ENCODE peak calls at places on chromosomes 5 and 9, in six cellular contexts. One of them, this sample, is unnamed.

GRCh38 chr5:181261320-181262085 is 560 bp upstream of the TRIM52 start:
- DNase-seq in HCT116: peak; percentile 48
- DNase-seq in GM04504: peak; percentile 52
- DNase-seq in NCI-H1092 treated with DMSO at 0.1 percent for 48 hours: no peak
- DNase-seq in SJSA1: peak; percentile 83
- DNase-seq in activated T-helper 2 cell treated with anti-CD3 and anti-CD28 coated beads, Interferon-gamma antibody, Interleukin-2, Interleukin-4, amounts not matched to agents 10 μg/mL and 5 μg/mL and 100 μg/mL, durations not matched to agents 14 hours and 24 hours and 36 hours: peak; percentile 77
- DNase-seq in this sample: peak; percentile 69

GRCh38 chr9:22440841-22441240 is 5.8 kb upstream of the DMRTA1 start:
- DNase-seq in HCT116: no peak
- DNase-seq in GM04504: no peak
- DNase-seq in NCI-H1092 treated with DMSO at 0.1 percent for 48 hours: no peak
- DNase-seq in SJSA1: no peak
- DNase-seq in activated T-helper 2 cell treated with anti-CD3 and anti-CD28 coated beads, Interferon-gamma antibody, Interleukin-2, Interleukin-4, amounts not matched to agents 10 μg/mL and 5 μg/mL and 100 μg/mL, durations not matched to agents 14 hours and 24 hours and 36 hours: no peak
- DNase-seq in this sample: no peak

GRCh38 chr9:76027426-76027825 is 137.0 kb downstream of the PCSK5 start:
- DNase-seq in HCT116: no peak
- DNase-seq in GM04504: no peak
- DNase-seq in NCI-H1092 treated with DMSO at 0.1 percent for 48 hours: no peak
- DNase-seq in SJSA1: no peak
- DNase-seq in activated T-helper 2 cell treated with anti-CD3 and anti-CD28 coated beads, Interferon-gamma antibody, Interleukin-2, Interleukin-4, amounts not matched to agents 10 μg/mL and 5 μg/mL and 100 μg/mL, durations not matched to agents 14 hours and 24 hours and 36 hours: no peak
- DNase-seq in this sample: no peak

GRCh38 chr5:78075301-78075700 is 219.2 kb downstream of the AP3B1 start:
- DNase-seq in HCT116: no peak
- DNase-seq in GM04504: no peak
- DNase-seq in NCI-H1092 treated with DMSO at 0.1 percent for 48 hours: no peak
- DNase-seq in SJSA1: no peak
- DNase-seq in activated T-helper 2 cell treated with anti-CD3 and anti-CD28 coated beads, Interferon-gamma antibody, Interleukin-2, Interleukin-4, amounts not matched to agents 10 μg/mL and 5 μg/mL and 100 μg/mL, durations not matched to agents 14 hours and 24 hours and 36 hours: no peak
- DNase-seq in this sample: no peak

GRCh38 chr9:123397975-123398374 is 42.0 kb downstream of the CRB2 start:
- DNase-seq in HCT116: no peak
- DNase-seq in GM04504: no peak
- DNase-seq in NCI-H1092 treated with DMSO at 0.1 percent for 48 hours: peak; percentile 31
- DNase-seq in SJSA1: no peak
- DNase-seq in activated T-helper 2 cell treated with anti-CD3 and anti-CD28 coated beads, Interferon-gamma antibody, Interleukin-2, Interleukin-4, amounts not matched to agents 10 μg/mL and 5 μg/mL and 100 μg/mL, durations not matched to agents 14 hours and 24 hours and 36 hours: no peak
- DNase-seq in this sample: no peak

GRCh38 chr5:41973887-41974286 is 48.8 kb downstream of the FBXO4 start:
- DNase-seq in HCT116: no peak
- DNase-seq in GM04504: no peak
- DNase-seq in NCI-H1092 treated with DMSO at 0.1 percent for 48 hours: no peak
- DNase-seq in SJSA1: no peak
- DNase-seq in activated T-helper 2 cell treated with anti-CD3 and anti-CD28 coated beads, Interferon-gamma antibody, Interleukin-2, Interleukin-4, amounts not matched to agents 10 μg/mL and 5 μg/mL and 100 μg/mL, durations not matched to agents 14 hours and 24 hours and 36 hours: no peak
- DNase-seq in this sample: no peak

GRCh38 chr5:174166231-174167079 is 120.9 kb downstream of the NSG2 start:
- DNase-seq in HCT116: no peak
- DNase-seq in GM04504: no peak
- DNase-seq in NCI-H1092 treated with DMSO at 0.1 percent for 48 hours: no peak
- DNase-seq in SJSA1: no peak
- DNase-seq in activated T-helper 2 cell treated with anti-CD3 and anti-CD28 coated beads, Interferon-gamma antibody, Interleukin-2, Interleukin-4, amounts not matched to agents 10 μg/mL and 5 μg/mL and 100 μg/mL, durations not matched to agents 14 hours and 24 hours and 36 hours: no peak
- DNase-seq in this sample: no peak

GRCh38 chr5:36692791-36693763 is 86.7 kb downstream of the SLC1A3 start:
- DNase-seq in HCT116: peak; percentile 51
- DNase-seq in GM04504: no peak
- DNase-seq in NCI-H1092 treated with DMSO at 0.1 percent for 48 hours: no peak
- DNase-seq in SJSA1: peak; percentile 80
- DNase-seq in activated T-helper 2 cell treated with anti-CD3 and anti-CD28 coated beads, Interferon-gamma antibody, Interleukin-2, Interleukin-4, amounts not matched to agents 10 μg/mL and 5 μg/mL and 100 μg/mL, durations not matched to agents 14 hours and 24 hours and 36 hours: peak; percentile 16
- DNase-seq in this sample: peak; percentile 20

GRCh38 chr5:2546983-2547382 is 204.5 kb downstream of the IRX2 start:
- DNase-seq in HCT116: no peak
- DNase-seq in GM04504: no peak
- DNase-seq in NCI-H1092 treated with DMSO at 0.1 percent for 48 hours: no peak
- DNase-seq in SJSA1: no peak
- DNase-seq in activated T-helper 2 cell treated with anti-CD3 and anti-CD28 coated beads, Interferon-gamma antibody, Interleukin-2, Interleukin-4, amounts not matched to agents 10 μg/mL and 5 μg/mL and 100 μg/mL, durations not matched to agents 14 hours and 24 hours and 36 hours: no peak
- DNase-seq in this sample: no peak

GRCh38 chr5:80763873-80764647 is 109.3 kb upstream of the DHFR start:
- DNase-seq in HCT116: no peak
- DNase-seq in GM04504: no peak
- DNase-seq in NCI-H1092 treated with DMSO at 0.1 percent for 48 hours: no peak
- DNase-seq in SJSA1: no peak
- DNase-seq in activated T-helper 2 cell treated with anti-CD3 and anti-CD28 coated beads, Interferon-gamma antibody, Interleukin-2, Interleukin-4, amounts not matched to agents 10 μg/mL and 5 μg/mL and 100 μg/mL, durations not matched to agents 14 hours and 24 hours and 36 hours: no peak
- DNase-seq in this sample: no peak

GRCh38 chr5:9265391-9266287 is 280.2 kb downstream of the SEMA5A start:
- DNase-seq in HCT116: no peak
- DNase-seq in GM04504: peak; percentile 87
- DNase-seq in NCI-H1092 treated with DMSO at 0.1 percent for 48 hours: no peak
- DNase-seq in SJSA1: peak; percentile 99
- DNase-seq in activated T-helper 2 cell treated with anti-CD3 and anti-CD28 coated beads, Interferon-gamma antibody, Interleukin-2, Interleukin-4, amounts not matched to agents 10 μg/mL and 5 μg/mL and 100 μg/mL, durations not matched to agents 14 hours and 24 hours and 36 hours: no peak
- DNase-seq in this sample: no peak

GRCh38 chr5:145777445-145778063 is 57.6 kb downstream of the PRELID2 start:
- DNase-seq in HCT116: no peak
- DNase-seq in GM04504: no peak
- DNase-seq in NCI-H1092 treated with DMSO at 0.1 percent for 48 hours: no peak
- DNase-seq in SJSA1: no peak
- DNase-seq in activated T-helper 2 cell treated with anti-CD3 and anti-CD28 coated beads, Interferon-gamma antibody, Interleukin-2, Interleukin-4, amounts not matched to agents 10 μg/mL and 5 μg/mL and 100 μg/mL, durations not matched to agents 14 hours and 24 hours and 36 hours: no peak
- DNase-seq in this sample: no peak

GRCh38 chr9:36980148-36980974 is 53.7 kb downstream of the PAX5 start:
- DNase-seq in HCT116: peak; percentile 19
- DNase-seq in GM04504: no peak
- DNase-seq in NCI-H1092 treated with DMSO at 0.1 percent for 48 hours: peak; percentile 90
- DNase-seq in SJSA1: no peak
- DNase-seq in activated T-helper 2 cell treated with anti-CD3 and anti-CD28 coated beads, Interferon-gamma antibody, Interleukin-2, Interleukin-4, amounts not matched to agents 10 μg/mL and 5 μg/mL and 100 μg/mL, durations not matched to agents 14 hours and 24 hours and 36 hours: no peak
- DNase-seq in this sample: no peak

GRCh38 chr9:128917151-128917849 is 3.5 kb upstream of the PHYHD1 start:
- DNase-seq in HCT116: no peak
- DNase-seq in GM04504: peak; percentile 66
- DNase-seq in NCI-H1092 treated with DMSO at 0.1 percent for 48 hours: peak; percentile 67
- DNase-seq in SJSA1: no peak
- DNase-seq in activated T-helper 2 cell treated with anti-CD3 and anti-CD28 coated beads, Interferon-gamma antibody, Interleukin-2, Interleukin-4, amounts not matched to agents 10 μg/mL and 5 μg/mL and 100 μg/mL, durations not matched to agents 14 hours and 24 hours and 36 hours: no peak
- DNase-seq in this sample: no peak